ENCODE peak calls at places on chromosome 13, in four cellular contexts. M is AG04450, V is tibial artery, N is A549. J is an unnamed sample.

GRCh38 chr13:71417205-71417604 is 449.8 kb downstream of the DACH1 start:
- DNase-seq in M (no peak), V (no peak), N (no peak), J (no peak)

GRCh38 chr13:98226520-98226919 is 49.5 kb upstream of the RNF113B start:
- DNase-seq in M (no peak), V (no peak), N (no peak), J (no peak)

GRCh38 chr13:97275265-97275664 is 53.1 kb downstream of the MBNL2 start:
- DNase-seq in M (no peak), V (no peak), N (peak), J (no peak)

GRCh38 chr13:114119196-114119595 is 13.2 kb downstream of the RASA3 start:
- DNase-seq in M (peak), V (no peak), N (peak), J (no peak)

GRCh38 chr13:106797081-106797640 is 229.2 kb upstream of the ARGLU1 start:
- DNase-seq in M (no peak), V (no peak), N (no peak), J (no peak)

GRCh38 chr13:71786815-71787214 is 80.2 kb downstream of the DACH1 start:
- DNase-seq in M (no peak), V (no peak), N (no peak), J (no peak)

GRCh38 chr13:114152831-114153371 is 20.5 kb upstream of the RASA3 start:
- DNase-seq in M (no peak), V (no peak), N (no peak), J (no peak)

GRCh38 chr13:94822356-94822755 is 110.0 kb upstream of the SOX21 start:
- DNase-seq in M (no peak), V (no peak), N (no peak), J (no peak)

GRCh38 chr13:22061806-22062391 is 391.0 kb downstream of the FGF9 start:
- DNase-seq in M (no peak), V (no peak), N (no peak), J (no peak)

GRCh38 chr13:41054212-41054877 is 7.0 kb upstream of the WBP4 start:
- DNase-seq in M (no peak), V (no peak), N (peak), J (no peak)

GRCh38 chr13:72473321-72473720 is 254.1 kb downstream of the MZT1 start:
- DNase-seq in M (no peak), V (no peak), N (no peak), J (no peak)

GRCh38 chr13:75794663-75795062 is 158.5 kb downstream of the LMO7 start:
- DNase-seq in M (no peak), V (no peak), N (no peak), J (no peak)

GRCh38 chr13:33150146-33150545 is 133.9 kb downstream of the KL start:
- DNase-seq in M (no peak), V (no peak), N (no peak), J (no peak)

GRCh38 chr13:113860579-113861432 is 3.1 kb downstream of the GAS6 start:
- DNase-seq in M (no peak), V (peak), N (no peak), J (no peak)

GRCh38 chr13:99434258-99434788 is 66.9 kb upstream of the TM9SF2 start:
- DNase-seq in M (no peak), V (no peak), N (no peak), J (no peak)

GRCh38 chr13:99356216-99357089 is 49.3 kb upstream of the GPR183 start:
- DNase-seq in M (peak), V (no peak), N (no peak), J (no peak)

GRCh38 chr13:114019367-114019766 is 45.5 kb upstream of the C13orf46 start:
- DNase-seq in M (no peak), V (no peak), N (no peak), J (no peak)

GRCh38 chr13:68551701-68552522 is 1321.8 kb upstream of the PCDH9 start:
- DNase-seq in M (no peak), V (no peak), N (no peak), J (peak)

GRCh38 chr13:95083758-95084157 is 217.5 kb downstream of the ABCC4 start:
- DNase-seq in M (peak), V (no peak), N (peak), J (no peak)

GRCh38 chr13:107211073-107211472 is 643.1 kb upstream of the ARGLU1 start:
- DNase-seq in M (peak), V (peak), N (peak), J (peak)

GRCh38 chr13:78700121-78700910 is 41.4 kb upstream of the OBI1 start:
- DNase-seq in M (no peak), V (no peak), N (no peak), J (no peak)

GRCh38 chr13:49421391-49421790 is 22.5 kb downstream of the CAB39L start:
- DNase-seq in M (no peak), V (no peak), N (peak), J (no peak)

GRCh38 chr13:34993470-34993869 is 51.4 kb downstream of the NBEA start:
- DNase-seq in M (no peak), V (no peak), N (no peak), J (no peak)

GRCh38 chr13:26660761-26661160 is 99.8 kb downstream of the GPR12 start:
- DNase-seq in M (no peak), V (no peak), N (no peak), J (no peak)

GRCh38 chr13:51222510-51223283 is 499 bp downstream of the FAM124A start:
- DNase-seq in M (no peak), V (no peak), N (peak), J (no peak)

GRCh38 chr13:60881507-60881906 is 484.5 kb downstream of the TDRD3 start:
- DNase-seq in M (no peak), V (no peak), N (no peak), J (no peak)
- TF ChIP-seq CTCF in M (no peak), V (no peak), N (no peak), J (no peak)

DNA sequence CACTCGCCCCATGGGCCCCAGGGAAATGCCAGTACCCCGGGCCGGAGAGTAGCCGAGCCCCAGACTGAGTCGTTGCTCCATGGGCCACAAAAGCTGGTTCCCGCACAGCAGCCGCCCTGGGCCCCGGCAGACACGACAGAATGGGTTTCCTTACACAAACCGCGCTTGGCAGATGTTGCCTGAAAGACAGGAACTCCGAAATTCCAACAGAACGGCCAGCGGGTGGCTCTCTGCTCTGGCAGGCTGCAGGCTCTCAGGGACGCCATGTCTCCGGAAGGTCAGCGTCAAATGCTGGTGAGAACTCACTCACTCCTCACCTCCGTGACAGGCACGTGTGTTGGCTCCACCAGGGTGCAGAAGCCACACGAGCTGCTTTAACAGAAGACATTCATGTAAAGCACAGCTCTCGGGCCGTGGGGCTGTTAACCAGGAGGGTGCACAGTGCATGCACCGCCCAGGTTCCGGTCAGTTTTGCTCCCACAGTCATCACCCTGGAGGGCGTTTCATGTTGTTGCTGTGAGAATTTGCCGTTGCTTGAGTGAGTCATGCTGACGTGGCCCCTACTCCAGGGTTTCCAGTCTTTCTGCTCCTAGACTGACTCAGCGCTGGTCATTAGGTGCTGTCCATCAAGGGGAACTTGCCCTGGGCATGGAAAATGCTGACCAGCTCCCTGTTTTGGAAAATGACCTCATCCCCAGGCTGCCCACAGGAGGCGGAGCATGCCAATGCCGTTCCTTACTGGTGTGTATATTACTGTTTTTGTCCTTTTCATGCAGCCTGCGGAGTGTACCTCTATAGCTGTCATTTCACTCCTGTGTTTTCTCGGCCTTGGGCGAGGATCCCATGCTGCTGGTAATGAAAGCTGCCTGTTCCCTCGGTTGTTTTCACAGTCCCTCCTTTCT is 44.8 kb downstream of the ANKRD10 start:
- DNase-seq in M (peak), V (peak), N (peak), J (peak)
- TF ChIP-seq CTCF in M (no peak), V (peak), N (no peak), J (no peak)

DNA sequence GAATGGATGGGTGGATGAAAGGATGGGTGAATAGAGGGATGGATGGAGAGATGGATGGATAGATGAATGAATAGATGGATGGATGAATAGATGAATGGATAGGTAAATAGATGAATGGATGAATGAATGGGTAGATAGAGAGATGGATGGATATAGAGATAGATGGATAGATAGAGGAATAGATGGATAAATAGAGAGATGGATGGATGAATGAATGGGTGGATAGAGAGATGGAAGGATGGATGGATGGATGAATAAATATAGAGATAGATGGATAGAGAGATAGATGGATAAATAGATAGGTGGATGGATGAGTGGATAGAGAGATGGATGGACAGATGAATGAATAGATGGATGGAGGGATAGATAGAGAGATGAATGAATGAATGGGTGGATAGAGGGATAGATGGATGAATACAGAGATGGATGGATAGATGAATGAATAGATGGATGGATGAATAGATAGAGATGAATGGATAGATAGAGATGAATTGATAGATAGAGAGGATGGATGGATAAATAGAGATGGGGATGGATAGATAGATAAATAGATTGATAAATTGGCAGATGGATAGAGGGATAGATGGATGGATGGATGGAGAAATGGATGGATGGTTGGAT is 106.7 kb upstream of the SOX1 start:
- DNase-seq in M (no peak), V (no peak), N (no peak), J (no peak)
- TF ChIP-seq CTCF in M (no peak), V (no peak), N (no peak), J (no peak)

GRCh38 chr13:52450793-52451116 is 321 bp upstream of the VPS36 start:
- DNase-seq in M (no peak), V (no peak), N (no peak), J (no peak)
- TF ChIP-seq CTCF in M (no peak), V (no peak), N (no peak), J (no peak)

J was measured in Panc1.